ENCODE peak calls at places on chromosomes 3 and 15, in six cellular contexts. S is kidney; B is fibroblast of the aortic adventitia; A is pancreas; M is CD8-positive, alpha-beta T cell; V is astrocyte. Y is an unnamed sample.

GRCh38 chr15:44010114-44010513 is 183.3 kb downstream of the WDR76 start:
- DNase-seq in V (peak; percentile 83), B (peak; percentile 90), S (no peak), M (no peak), A (no peak), Y (peak; percentile 68)

GRCh38 chr15:57619746-57620145 is 28.0 kb downstream of the MYZAP start:
- DNase-seq in M (no peak), S (no peak), B (no peak), A (no peak), V (no peak), Y (peak; percentile 13)

GRCh38 chr3:143070977-143071551 is 48.5 kb upstream of the CHST2 start:
- DNase-seq in M (no peak), S (no peak), V (peak; percentile 72), B (peak; percentile 57), A (no peak), Y (peak; percentile 81)

GRCh38 chr15:67865766-67866165 is 25.9 kb upstream of the RNU6-1 start:
- DNase-seq in M (no peak), V (no peak), A (no peak), S (no peak), B (no peak), Y (no peak)

GRCh38 chr3:12471228-12471627 is 13.1 kb upstream of the TSEN2 start:
- DNase-seq in S (no peak), B (no peak), V (no peak), M (no peak), A (no peak), Y (no peak)

GRCh38 chr3:185824467-185825378 is at the start of gene IGF2BP2:
- DNase-seq in S (peak; percentile 89), M (peak; percentile 36), A (peak; percentile 61), B (peak; percentile 76), V (peak; percentile 74), Y (peak; percentile 88)

GRCh38 chr3:66989860-66990696 is 8.0 kb upstream of the KBTBD8 start:
- DNase-seq in V (no peak), B (peak; percentile 21), A (peak; percentile 4), M (no peak), S (no peak), Y (peak; percentile 30)

GRCh38 chr3:186382217-186382885 is 20.3 kb upstream of the DGKG start:
- DNase-seq in S (no peak), V (no peak), M (no peak), A (no peak), B (no peak), Y (no peak)

GRCh38 chr3:46812237-46812791 is 50.9 kb downstream of the MYL3 start:
- DNase-seq in V (peak; percentile 30), B (peak; percentile 18), M (peak; percentile 73), A (peak; percentile 77), S (peak; percentile 90), Y (peak; percentile 34)

GRCh38 chr15:77474310-77474986 is 53.8 kb downstream of the HMG20A start:
- DNase-seq in B (no peak), V (no peak), A (no peak), M (no peak), S (no peak), Y (no peak)

GRCh38 chr15:71237456-71238188 is 122.4 kb downstream of the THSD4 start:
- DNase-seq in M (no peak), V (peak; percentile 95), B (peak; percentile 98), A (no peak), S (peak; percentile 75), Y (peak; percentile 97)

GRCh38 chr3:33032937-33033336 is 64.0 kb downstream of the GLB1 start:
- DNase-seq in S (no peak), B (no peak), M (no peak), A (no peak), V (no peak), Y (no peak)

GRCh38 chr3:77541203-77541922 is 501.5 kb downstream of the ROBO2 start:
- DNase-seq in V (no peak), S (no peak), A (no peak), B (no peak), M (no peak), Y (no peak)

GRCh38 chr15:64586259-64586658 is 125.9 kb downstream of the ZNF609 start:
- DNase-seq in M (no peak), A (no peak), B (no peak), S (no peak), V (no peak), Y (no peak)

GRCh38 chr3:52022323-52023100 is 26.8 kb upstream of the RPL29 start:
- DNase-seq in M (no peak), S (no peak), B (no peak), A (no peak), V (no peak), Y (no peak)

GRCh38 chr3:12918231-12918630 is 76.9 kb upstream of the RPL32 start:
- DNase-seq in M (no peak), V (no peak), B (no peak), S (no peak), A (no peak), Y (no peak)

GRCh38 chr15:45474799-45475198 is 47.8 kb downstream of the SLC30A4 start:
- DNase-seq in V (no peak), S (no peak), B (no peak), M (no peak), A (no peak), Y (no peak)

GRCh38 chr3:78728406-78729145 is 1039.2 kb downstream of the ROBO1 start:
- DNase-seq in S (peak; percentile 77), A (peak; percentile 5), M (no peak), V (peak; percentile 51), B (peak; percentile 59), Y (peak; percentile 81)

GRCh38 chr3:164306042-164306441 is 772.3 kb downstream of the SI start:
- DNase-seq in V (no peak), B (no peak), A (no peak), M (no peak), S (no peak), Y (no peak)

GRCh38 chr3:88810455-88810854 is 297.0 kb upstream of the EPHA3 start:
- DNase-seq in M (no peak), S (no peak), V (peak; percentile 58), B (peak; percentile 10), A (no peak), Y (peak; percentile 83)

GRCh38 chr15:28922712-28923012 is 36.9 kb downstream of the APBA2 start:
- DNase-seq in M (no peak), B (no peak), A (no peak), S (peak; percentile 34), V (no peak), Y (no peak)

GRCh38 chr3:32469151-32469874 is 33.3 kb downstream of the CMTM6 start:
- DNase-seq in B (no peak), A (no peak), V (no peak), M (no peak), S (no peak), Y (no peak)

GRCh38 chr3:129625071-129625874 is 18.8 kb upstream of the PLXND1 start:
- DNase-seq in M (no peak), V (no peak), A (no peak), B (no peak), S (peak; percentile 78), Y (no peak)

GRCh38 chr3:170044795-170045244 is 7.0 kb downstream of the GPR160 start:
- DNase-seq in M (no peak), V (no peak), B (no peak), S (no peak), A (no peak), Y (no peak)

GRCh38 chr3:135329479-135329878 is 534.4 kb downstream of the EPHB1 start:
- DNase-seq in M (no peak), V (no peak), S (peak; percentile 56), A (no peak), B (no peak), Y (no peak)

GRCh38 chr3:68893600-68894239 is 38.6 kb downstream of the TAFA4 start:
- DNase-seq in V (peak; percentile 10), B (peak; percentile 68), S (no peak), M (peak; percentile 16), A (no peak), Y (peak; percentile 66)

GRCh38 chr3:115634052-115634451 is 10.7 kb downstream of the GAP43 start:
- DNase-seq in B (no peak), M (no peak), V (no peak), S (no peak), A (no peak), Y (no peak)

GRCh38 chr3:151091685-151092352 is 6.4 kb downstream of the MED12L start:
- DNase-seq in M (no peak), A (no peak), V (peak; percentile 38), B (peak; percentile 4), S (no peak), Y (no peak)

GRCh38 chr3:49181351-49181750 is 10.0 kb downstream of the KLHDC8B start:
- DNase-seq in A (no peak), B (no peak), M (no peak), S (no peak), V (no peak), Y (no peak)

GRCh38 chr15:44584162-44584749 is 47.3 kb downstream of the EIF3J start:
- DNase-seq in V (no peak), B (peak; percentile 13), M (peak; percentile 52), A (no peak), S (no peak), Y (peak; percentile 37)

GRCh38 chr3:15241341-15241740 is 35.3 kb downstream of the CAPN7 start:
- DNase-seq in V (no peak), S (no peak), B (peak; percentile 31), M (peak; percentile 43), A (no peak), Y (peak; percentile 39)
- TF ChIP-seq CTCF in V (peak; percentile 14), S (peak; percentile 16), B (peak; percentile 22), M (no peak), A (no peak), Y (peak; percentile 49)

GRCh38 chr15:92394327-92395175 is 870 bp downstream of the ST8SIA2 start:
- DNase-seq in S (no peak), M (no peak), V (no peak), A (no peak), B (no peak), Y (no peak)
- TF ChIP-seq CTCF in S (no peak), M (no peak), V (no peak), A (no peak), B (no peak), Y (no peak)

DNA sequence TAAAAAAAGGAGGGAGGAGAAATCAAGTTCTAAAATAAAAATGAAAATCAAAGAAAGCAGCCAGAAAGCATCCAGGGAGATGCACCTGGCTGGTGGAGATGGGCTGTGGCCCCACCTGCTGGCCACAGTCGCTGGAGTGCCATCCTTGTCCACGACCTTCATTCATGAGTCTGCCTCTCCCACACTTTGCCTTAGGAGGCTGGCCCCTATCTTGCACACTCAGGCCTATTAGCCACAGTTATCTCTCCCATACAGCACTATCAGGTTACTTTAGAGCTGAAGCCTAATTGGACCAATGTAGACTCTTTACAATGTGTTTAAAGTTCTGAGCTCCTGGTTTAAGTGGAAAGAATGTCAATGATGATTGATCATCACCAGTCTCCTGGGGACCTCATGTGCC is 392.0 kb upstream of the RORA start:
- DNase-seq in B (no peak), S (peak; percentile 49), A (peak; percentile 3), V (no peak), M (no peak), Y (peak; percentile 37)
- TF ChIP-seq CTCF in B (no peak), S (peak; percentile 38), A (peak; percentile 26), V (peak; percentile 34), M (peak; percentile 19), Y (peak; percentile 65)

DNA sequence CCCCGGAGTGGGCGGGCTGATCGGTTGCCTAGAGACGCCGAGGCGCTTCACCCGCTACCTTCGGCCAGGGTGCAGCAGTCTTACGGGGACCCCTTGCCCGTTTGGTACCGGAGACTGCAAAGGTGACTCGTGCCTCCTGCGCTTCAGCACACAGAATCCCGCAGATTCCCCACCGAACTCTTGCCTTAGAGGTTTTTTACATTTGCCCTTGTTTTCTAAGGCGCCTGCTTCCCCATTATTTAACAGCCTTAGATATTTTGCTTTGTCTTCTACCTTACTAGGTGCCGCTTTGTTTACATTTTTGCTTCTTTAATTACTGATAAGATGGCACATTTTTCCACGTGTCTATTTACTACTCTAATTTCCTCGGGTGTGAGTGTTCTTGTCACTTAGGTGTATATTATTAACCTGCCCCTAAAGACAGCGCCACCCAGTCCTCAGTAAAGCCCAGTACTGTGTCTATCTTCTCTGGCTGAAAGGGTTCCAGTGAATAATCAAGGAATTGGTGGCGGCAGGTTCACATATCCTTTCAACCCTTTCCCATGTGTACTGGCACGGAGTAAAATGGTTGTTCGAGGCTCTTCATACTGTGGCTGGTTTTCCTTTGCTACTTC is 563 bp upstream of the CEP152 start:
- DNase-seq in V (no peak), A (no peak), B (no peak), S (no peak), M (no peak), Y (no peak)
- TF ChIP-seq CTCF in V (no peak), A (no peak), B (no peak), S (no peak), M (no peak), Y (peak; percentile 31)